ENCODE peak calls at places on chromosomes 11 and 22, in four cellular contexts. One of them, this sample, is unnamed.

GRCh38 chr11:65742353-65742752 is 21.8 kb upstream of the RNASEH2C start:
- DNase-seq in T-helper 17 cell: no peak
- DNase-seq in CD4-positive, CD25-positive, alpha-beta regulatory T cell: no peak
- DNase-seq in astrocyte of the spinal cord: no peak
- DNase-seq in this sample: no peak

GRCh38 chr11:46593550-46594382 is at the start of gene AMBRA1:
- DNase-seq in astrocyte of the spinal cord: peak; percentile 94
- DNase-seq in T-helper 17 cell: peak; percentile 60
- DNase-seq in CD4-positive, CD25-positive, alpha-beta regulatory T cell: peak; percentile 83
- DNase-seq in this sample: peak; percentile 84

GRCh38 chr22:42766860-42767259 is 46.2 kb upstream of the A4GALT start:
- DNase-seq in astrocyte of the spinal cord: no peak
- DNase-seq in CD4-positive, CD25-positive, alpha-beta regulatory T cell: no peak
- DNase-seq in T-helper 17 cell: no peak
- DNase-seq in this sample: no peak

GRCh38 chr22:47878460-47878859 is 1116.0 kb downstream of the TBC1D22A start:
- DNase-seq in astrocyte of the spinal cord: no peak
- DNase-seq in T-helper 17 cell: no peak
- DNase-seq in CD4-positive, CD25-positive, alpha-beta regulatory T cell: no peak
- DNase-seq in this sample: no peak

GRCh38 chr22:24969588-24970301 is 17.2 kb downstream of the KIAA1671 start:
- DNase-seq in T-helper 17 cell: no peak
- DNase-seq in CD4-positive, CD25-positive, alpha-beta regulatory T cell: no peak
- DNase-seq in astrocyte of the spinal cord: peak; percentile 78
- DNase-seq in this sample: peak; percentile 24

GRCh38 chr11:43138621-43139140 is 173.1 kb upstream of the API5 start:
- DNase-seq in CD4-positive, CD25-positive, alpha-beta regulatory T cell: no peak
- DNase-seq in T-helper 17 cell: no peak
- DNase-seq in astrocyte of the spinal cord: no peak
- DNase-seq in this sample: no peak

GRCh38 chr22:27788889-27789288 is 12.7 kb downstream of the MN1 start:
- DNase-seq in CD4-positive, CD25-positive, alpha-beta regulatory T cell: no peak
- DNase-seq in T-helper 17 cell: no peak
- DNase-seq in astrocyte of the spinal cord: peak; percentile 7
- DNase-seq in this sample: no peak

GRCh38 chr11:109012996-109013395 is 348.1 kb downstream of the DDX10 start:
- DNase-seq in astrocyte of the spinal cord: no peak
- DNase-seq in CD4-positive, CD25-positive, alpha-beta regulatory T cell: no peak
- DNase-seq in T-helper 17 cell: no peak
- DNase-seq in this sample: no peak

GRCh38 chr11:11963842-11964773 is 44.3 kb downstream of the DKK3 start:
- DNase-seq in astrocyte of the spinal cord: no peak
- DNase-seq in CD4-positive, CD25-positive, alpha-beta regulatory T cell: no peak
- DNase-seq in T-helper 17 cell: no peak
- DNase-seq in this sample: no peak

GRCh38 chr22:25057013-25057881 is 104.7 kb downstream of the KIAA1671 start:
- DNase-seq in CD4-positive, CD25-positive, alpha-beta regulatory T cell: no peak
- DNase-seq in T-helper 17 cell: peak; percentile 59
- DNase-seq in astrocyte of the spinal cord: peak; percentile 31
- DNase-seq in this sample: peak; percentile 89

GRCh38 chr11:79198898-79199250 is 242.0 kb downstream of the TENM4 start:
- DNase-seq in T-helper 17 cell: no peak
- DNase-seq in astrocyte of the spinal cord: peak; percentile 43
- DNase-seq in CD4-positive, CD25-positive, alpha-beta regulatory T cell: no peak
- DNase-seq in this sample: no peak

GRCh38 chr11:2772544-2773031 is 72.8 kb upstream of the KCNQ1OT1 start:
- DNase-seq in CD4-positive, CD25-positive, alpha-beta regulatory T cell: no peak
- DNase-seq in T-helper 17 cell: peak; percentile 2
- DNase-seq in astrocyte of the spinal cord: peak; percentile 65
- DNase-seq in this sample: peak; percentile 1

GRCh38 chr11:125166903-125167291 is 2.3 kb downstream of the PKNOX2 start:
- DNase-seq in T-helper 17 cell: no peak
- DNase-seq in CD4-positive, CD25-positive, alpha-beta regulatory T cell: no peak
- DNase-seq in astrocyte of the spinal cord: peak; percentile 27
- DNase-seq in this sample: no peak

GRCh38 chr11:124644426-124645280 is 22.0 kb downstream of the TBRG1 start:
- DNase-seq in T-helper 17 cell: peak; percentile 10
- DNase-seq in CD4-positive, CD25-positive, alpha-beta regulatory T cell: peak; percentile 10
- DNase-seq in astrocyte of the spinal cord: peak; percentile 90
- DNase-seq in this sample: peak; percentile 56

GRCh38 chr11:29019960-29020683 is 911.9 kb downstream of the METTL15 start:
- DNase-seq in astrocyte of the spinal cord: peak; percentile 53
- DNase-seq in T-helper 17 cell: no peak
- DNase-seq in CD4-positive, CD25-positive, alpha-beta regulatory T cell: no peak
- DNase-seq in this sample: peak; percentile 17

GRCh38 chr22:44037519-44038370 is 13.6 kb downstream of the PARVB start:
- DNase-seq in astrocyte of the spinal cord: peak; percentile 93
- DNase-seq in T-helper 17 cell: no peak
- DNase-seq in CD4-positive, CD25-positive, alpha-beta regulatory T cell: no peak
- DNase-seq in this sample: no peak

GRCh38 chr22:50314455-50315288 is 7.2 kb upstream of the PLXNB2 start:
- DNase-seq in T-helper 17 cell: peak; percentile 28
- DNase-seq in astrocyte of the spinal cord: no peak
- DNase-seq in CD4-positive, CD25-positive, alpha-beta regulatory T cell: peak; percentile 67
- DNase-seq in this sample: no peak

GRCh38 chr11:20125927-20126326 is 34.3 kb downstream of the DBX1 start:
- DNase-seq in T-helper 17 cell: no peak
- DNase-seq in CD4-positive, CD25-positive, alpha-beta regulatory T cell: no peak
- DNase-seq in astrocyte of the spinal cord: peak; percentile 72
- DNase-seq in this sample: no peak

GRCh38 chr22:23068096-23068831 is 2.1 kb upstream of the GNAZ start:
- DNase-seq in astrocyte of the spinal cord: no peak
- DNase-seq in CD4-positive, CD25-positive, alpha-beta regulatory T cell: no peak
- DNase-seq in T-helper 17 cell: peak; percentile 2
- DNase-seq in this sample: no peak

GRCh38 chr11:78022397-78023396 is at the start of gene KCTD14:
- DNase-seq in T-helper 17 cell: no peak
- DNase-seq in astrocyte of the spinal cord: no peak
- DNase-seq in CD4-positive, CD25-positive, alpha-beta regulatory T cell: no peak
- DNase-seq in this sample: peak; percentile 37

GRCh38 chr11:70128435-70128906 is 50.4 kb downstream of the ANO1 start:
- DNase-seq in CD4-positive, CD25-positive, alpha-beta regulatory T cell: no peak
- DNase-seq in T-helper 17 cell: no peak
- DNase-seq in astrocyte of the spinal cord: peak; percentile 61
- DNase-seq in this sample: no peak

GRCh38 chr11:124276081-124276480 is 19.9 kb downstream of the OR8G5 start:
- DNase-seq in astrocyte of the spinal cord: peak; percentile 84
- DNase-seq in T-helper 17 cell: no peak
- DNase-seq in CD4-positive, CD25-positive, alpha-beta regulatory T cell: no peak
- DNase-seq in this sample: no peak

GRCh38 chr11:86978756-86979608 is 23.8 kb upstream of the FZD4 start:
- DNase-seq in T-helper 17 cell: no peak
- DNase-seq in astrocyte of the spinal cord: peak; percentile 61
- DNase-seq in CD4-positive, CD25-positive, alpha-beta regulatory T cell: peak; percentile 27
- DNase-seq in this sample: no peak

GRCh38 chr22:36417281-36417686 is 29.5 kb upstream of the MYH9 start:
- DNase-seq in astrocyte of the spinal cord: peak; percentile 50
- DNase-seq in T-helper 17 cell: no peak
- DNase-seq in CD4-positive, CD25-positive, alpha-beta regulatory T cell: no peak
- DNase-seq in this sample: no peak

GRCh38 chr22:43302462-43303109 is 40.6 kb downstream of the SCUBE1 start:
- DNase-seq in astrocyte of the spinal cord: no peak
- DNase-seq in CD4-positive, CD25-positive, alpha-beta regulatory T cell: no peak
- DNase-seq in T-helper 17 cell: no peak
- DNase-seq in this sample: no peak

This sample was measured in endothelial cell.